ENCODE peak calls at places on chromosomes 1 and 21, in seven cellular contexts. One of them, this sample, is unnamed.

GRCh38 chr21:15688809-15689208 is 41.0 kb upstream of the USP25 start:
- DNase-seq in SK-N-SH: no peak
- DNase-seq in HepG2: no peak
- DNase-seq in H1: no peak
- DNase-seq in HCT116: no peak
- DNase-seq in T47D: no peak
- DNase-seq in GM12878: no peak
- DNase-seq in this sample: no peak

GRCh38 chr1:15919316-15919715 is 56.6 kb downstream of the ZBTB17 start:
- DNase-seq in HCT116: no peak
- DNase-seq in H1: no peak
- DNase-seq in SK-N-SH: no peak
- DNase-seq in HepG2: no peak
- DNase-seq in T47D: no peak
- DNase-seq in GM12878: peak
- DNase-seq in this sample: peak

GRCh38 chr1:116472431-116472961 is 98.3 kb downstream of the CD58 start:
- DNase-seq in GM12878: no peak
- DNase-seq in HCT116: no peak
- DNase-seq in HepG2: peak
- DNase-seq in SK-N-SH: peak
- DNase-seq in H1: no peak
- DNase-seq in T47D: no peak
- DNase-seq in this sample: no peak

GRCh38 chr1:26317612-26318337 is at the start of gene CD52:
- DNase-seq in HepG2: no peak
- DNase-seq in SK-N-SH: no peak
- DNase-seq in H1: no peak
- DNase-seq in HCT116: no peak
- DNase-seq in T47D: no peak
- DNase-seq in GM12878: peak
- DNase-seq in this sample: peak

GRCh38 chr1:26942656-26943055 is 17.6 kb downstream of the KDF1 start:
- DNase-seq in HCT116: no peak
- DNase-seq in T47D: no peak
- DNase-seq in SK-N-SH: no peak
- DNase-seq in GM12878: no peak
- DNase-seq in HepG2: no peak
- DNase-seq in H1: no peak
- DNase-seq in this sample: no peak

GRCh38 chr1:33854091-33854490 is 9.8 kb upstream of the HMGB4 start:
- DNase-seq in GM12878: no peak
- DNase-seq in T47D: no peak
- DNase-seq in H1: no peak
- DNase-seq in HepG2: no peak
- DNase-seq in SK-N-SH: no peak
- DNase-seq in HCT116: no peak
- DNase-seq in this sample: no peak

GRCh38 chr21:44626262-44626661 is 631 bp upstream of the KRTAP10-9 start:
- DNase-seq in H1: no peak
- DNase-seq in HepG2: no peak
- DNase-seq in HCT116: no peak
- DNase-seq in SK-N-SH: no peak
- DNase-seq in T47D: no peak
- DNase-seq in GM12878: no peak
- DNase-seq in this sample: no peak

GRCh38 chr21:42262826-42263225 is 43.9 kb downstream of the ABCG1 start:
- DNase-seq in T47D: peak
- DNase-seq in SK-N-SH: peak
- DNase-seq in H1: no peak
- DNase-seq in HCT116: no peak
- DNase-seq in HepG2: peak
- DNase-seq in GM12878: no peak
- DNase-seq in this sample: no peak

GRCh38 chr1:95145493-95145892 is 28.3 kb downstream of the TLCD4 start:
- DNase-seq in HCT116: no peak
- DNase-seq in H1: no peak
- DNase-seq in T47D: no peak
- DNase-seq in SK-N-SH: no peak
- DNase-seq in HepG2: no peak
- DNase-seq in GM12878: no peak
- DNase-seq in this sample: no peak

GRCh38 chr1:9456833-9457232 is 82.4 kb upstream of the SLC25A33 start:
- DNase-seq in H1: no peak
- DNase-seq in GM12878: no peak
- DNase-seq in HepG2: no peak
- DNase-seq in SK-N-SH: no peak
- DNase-seq in HCT116: no peak
- DNase-seq in T47D: no peak
- DNase-seq in this sample: no peak

GRCh38 chr1:53552981-53553733 is 94.0 kb downstream of the DMRTB1 start:
- DNase-seq in HepG2: no peak
- DNase-seq in SK-N-SH: no peak
- DNase-seq in GM12878: no peak
- DNase-seq in HCT116: no peak
- DNase-seq in H1: no peak
- DNase-seq in T47D: no peak
- DNase-seq in this sample: no peak

GRCh38 chr21:24290151-24290833 is 1317.0 kb downstream of the MRPL39 start:
- DNase-seq in GM12878: no peak
- DNase-seq in HepG2: no peak
- DNase-seq in T47D: peak
- DNase-seq in HCT116: no peak
- DNase-seq in H1: no peak
- DNase-seq in SK-N-SH: no peak
- DNase-seq in this sample: no peak

GRCh38 chr1:94104127-94104684 is 16.7 kb downstream of the ABCA4 start:
- DNase-seq in SK-N-SH: no peak
- DNase-seq in GM12878: no peak
- DNase-seq in T47D: no peak
- DNase-seq in H1: no peak
- DNase-seq in HepG2: no peak
- DNase-seq in HCT116: no peak
- DNase-seq in this sample: no peak

GRCh38 chr1:232682248-232682647 is 52.3 kb upstream of the SIPA1L2 start:
- DNase-seq in H1: no peak
- DNase-seq in HCT116: no peak
- DNase-seq in GM12878: no peak
- DNase-seq in HepG2: no peak
- DNase-seq in SK-N-SH: no peak
- DNase-seq in T47D: no peak
- DNase-seq in this sample: no peak

GRCh38 chr1:184315254-184315653 is 71.6 kb upstream of the C1orf21 start:
- DNase-seq in H1: no peak
- DNase-seq in GM12878: no peak
- DNase-seq in T47D: no peak
- DNase-seq in HCT116: no peak
- DNase-seq in SK-N-SH: no peak
- DNase-seq in HepG2: no peak
- DNase-seq in this sample: no peak

GRCh38 chr1:89841507-89841906 is 20.7 kb downstream of the LRRC8D start:
- DNase-seq in T47D: no peak
- DNase-seq in SK-N-SH: no peak
- DNase-seq in HCT116: no peak
- DNase-seq in H1: no peak
- DNase-seq in HepG2: no peak
- DNase-seq in GM12878: no peak
- DNase-seq in this sample: no peak

DNA sequence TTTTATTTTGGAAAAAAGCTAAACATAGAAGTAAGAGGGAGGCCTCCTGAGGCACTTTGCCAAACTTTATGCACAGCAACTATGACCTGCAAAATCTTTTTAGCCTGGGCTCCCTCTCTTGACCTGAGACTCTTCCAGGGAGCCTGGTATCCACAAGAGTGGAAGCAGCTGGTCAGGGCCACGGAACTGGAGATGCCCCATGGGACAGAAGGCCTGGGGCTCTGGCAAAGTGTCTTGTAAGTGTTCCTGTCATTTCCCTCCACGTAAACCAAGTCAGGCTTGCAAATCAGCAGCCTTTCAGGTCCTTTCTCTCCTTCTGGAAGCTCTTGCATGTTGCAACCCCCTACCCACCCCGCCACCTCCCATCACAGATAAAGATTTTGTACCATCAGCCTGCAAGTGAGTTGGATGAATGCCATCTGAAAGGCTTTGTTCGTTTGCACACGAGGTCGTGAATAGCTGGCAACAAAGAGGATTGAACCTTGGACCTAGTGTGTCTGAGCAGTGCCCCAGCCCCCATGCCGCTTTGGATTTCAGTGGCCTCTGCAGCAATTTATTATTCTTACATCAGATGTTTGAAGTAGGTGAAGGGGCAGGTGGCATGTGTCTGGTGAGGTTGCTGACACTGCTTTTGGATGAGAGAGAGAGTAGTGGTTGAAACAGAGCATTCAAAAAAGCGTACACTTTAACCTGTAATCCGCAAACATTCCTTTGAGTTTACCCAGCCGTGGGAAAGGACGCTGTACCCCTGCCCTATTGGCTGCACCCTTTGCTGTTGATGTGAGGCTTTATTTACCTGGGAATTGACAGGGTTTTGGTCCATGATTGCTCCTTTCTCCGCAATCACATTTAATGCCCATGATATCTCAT is 91.6 kb downstream of the GALNT2 start:
- DNase-seq in HepG2: peak
- DNase-seq in HCT116: no peak
- DNase-seq in H1: no peak
- DNase-seq in SK-N-SH: no peak
- DNase-seq in T47D: peak
- DNase-seq in GM12878: no peak
- DNase-seq in this sample: no peak
- TF ChIP-seq JUND in HepG2: peak
- TF ChIP-seq JUND in HCT116: no peak
- TF ChIP-seq JUND in H1: no peak
- TF ChIP-seq JUND in SK-N-SH: no peak
- TF ChIP-seq JUND in T47D: no peak
- TF ChIP-seq JUND in GM12878: no peak
- TF ChIP-seq JUND in this sample: no peak

DNA sequence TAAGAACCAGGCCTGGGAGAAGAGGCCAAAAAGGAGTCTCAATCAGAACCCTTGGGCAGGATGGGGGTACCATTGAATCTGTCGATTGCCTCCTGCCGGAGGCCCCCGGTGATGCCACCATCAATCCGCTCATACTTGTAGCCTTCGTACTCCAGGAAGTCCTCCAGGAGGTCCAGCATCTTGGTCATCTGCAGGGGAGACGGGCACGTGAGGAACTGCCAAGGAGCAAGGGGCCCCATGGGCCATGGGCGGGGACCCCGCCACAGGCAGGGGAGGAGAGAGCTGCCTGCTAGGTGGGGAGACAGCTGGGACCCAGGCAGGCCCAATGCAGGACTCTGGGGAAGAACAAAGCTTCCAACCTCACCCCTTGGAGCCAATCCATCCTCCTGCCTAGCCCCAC is 48.6 kb downstream of the CHD5 start:
- DNase-seq in HepG2: no peak
- DNase-seq in HCT116: no peak
- DNase-seq in T47D: no peak
- DNase-seq in GM12878: no peak
- DNase-seq in SK-N-SH: no peak
- DNase-seq in H1: no peak
- DNase-seq in this sample: no peak
- TF ChIP-seq JUND in HepG2: no peak
- TF ChIP-seq JUND in HCT116: no peak
- TF ChIP-seq JUND in T47D: no peak
- TF ChIP-seq JUND in GM12878: no peak
- TF ChIP-seq JUND in SK-N-SH: no peak
- TF ChIP-seq JUND in H1: no peak
- TF ChIP-seq JUND in this sample: no peak

GRCh38 chr1:219837994-219838294 is 90.4 kb downstream of the SLC30A10 start:
- DNase-seq in HCT116: no peak
- DNase-seq in SK-N-SH: no peak
- DNase-seq in GM12878: no peak
- DNase-seq in H1: no peak
- DNase-seq in T47D: no peak
- DNase-seq in HepG2: no peak
- DNase-seq in this sample: no peak

GRCh38 chr1:219834247-219834917 is 94.0 kb downstream of the SLC30A10 start:
- DNase-seq in T47D: peak
- DNase-seq in HepG2: no peak
- DNase-seq in SK-N-SH: no peak
- DNase-seq in HCT116: no peak
- DNase-seq in GM12878: no peak
- DNase-seq in H1: no peak
- DNase-seq in this sample: no peak

GRCh38 chr1:219833214-219833816 is 95.0 kb downstream of the SLC30A10 start:
- DNase-seq in HepG2: no peak
- DNase-seq in T47D: no peak
- DNase-seq in HCT116: no peak
- DNase-seq in GM12878: no peak
- DNase-seq in H1: no peak
- DNase-seq in SK-N-SH: no peak
- DNase-seq in this sample: no peak

DNA sequence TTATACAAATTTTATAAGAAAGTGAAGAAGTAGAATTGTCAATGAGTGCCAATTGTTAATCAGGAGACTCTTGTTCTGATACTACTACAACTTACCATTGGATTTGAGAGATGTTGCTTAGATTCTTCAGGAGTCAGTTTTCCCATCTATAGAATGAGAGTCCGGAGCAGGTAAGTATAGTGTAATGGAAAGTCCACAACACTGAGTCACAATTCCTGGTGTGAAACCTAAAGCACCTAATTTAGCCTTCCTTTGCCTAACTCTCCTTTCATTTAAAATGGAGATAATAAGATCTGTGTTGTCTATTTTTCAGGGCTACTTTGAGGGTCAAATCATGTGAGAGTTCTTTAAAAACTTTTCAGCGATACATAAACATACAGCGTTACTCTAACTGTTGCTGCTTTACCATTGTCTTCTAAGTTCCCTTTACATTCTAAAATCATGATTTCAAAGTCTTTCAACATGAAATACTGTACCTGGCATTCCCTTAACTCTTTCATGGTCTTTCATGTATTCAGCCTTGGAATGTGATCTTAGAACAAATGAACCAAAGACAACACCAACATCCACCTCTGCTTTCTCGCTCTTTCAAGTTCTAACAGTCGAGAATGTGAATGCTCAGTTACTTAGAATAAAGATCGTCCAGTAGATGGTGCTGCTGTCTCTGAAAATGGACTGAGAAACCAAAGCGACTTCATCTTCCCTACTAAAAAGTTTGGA is 90.9 kb downstream of the SLC30A10 start:
- DNase-seq in T47D: peak
- DNase-seq in GM12878: no peak
- DNase-seq in SK-N-SH: peak
- DNase-seq in HCT116: peak
- DNase-seq in H1: no peak
- DNase-seq in HepG2: peak
- DNase-seq in this sample: peak
- TF ChIP-seq JUND in T47D: no peak
- TF ChIP-seq JUND in GM12878: no peak
- TF ChIP-seq JUND in SK-N-SH: no peak
- TF ChIP-seq JUND in HCT116: no peak
- TF ChIP-seq JUND in H1: no peak
- TF ChIP-seq JUND in HepG2: no peak
- TF ChIP-seq JUND in this sample: no peak

DNA sequence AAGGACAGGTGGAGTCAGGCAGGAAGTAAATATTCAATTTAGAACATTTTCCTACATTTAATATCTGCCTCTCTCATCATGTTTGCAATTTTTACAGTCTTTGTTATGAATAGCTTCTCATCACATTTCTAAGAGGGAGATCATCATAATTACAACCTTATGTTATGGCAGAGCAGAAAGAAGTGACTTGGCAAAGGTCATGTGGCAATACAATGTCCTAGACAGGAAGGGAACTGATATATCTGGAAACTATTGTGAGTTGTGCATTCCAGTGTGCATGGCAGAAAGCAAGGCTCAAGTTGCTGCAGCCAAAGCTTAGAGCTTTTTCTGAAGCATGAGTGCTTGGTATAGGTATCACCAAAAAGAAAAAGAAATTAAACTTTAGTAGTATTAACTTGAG is 43.8 kb upstream of the PRRX1 start:
- DNase-seq in GM12878: no peak
- DNase-seq in SK-N-SH: no peak
- DNase-seq in HCT116: no peak
- DNase-seq in T47D: no peak
- DNase-seq in HepG2: no peak
- DNase-seq in H1: no peak
- DNase-seq in this sample: no peak
- TF ChIP-seq JUND in GM12878: no peak
- TF ChIP-seq JUND in SK-N-SH: peak
- TF ChIP-seq JUND in HCT116: no peak
- TF ChIP-seq JUND in T47D: no peak
- TF ChIP-seq JUND in HepG2: no peak
- TF ChIP-seq JUND in H1: no peak
- TF ChIP-seq JUND in this sample: no peak

This sample was measured in K562.